ENCODE peak calls at places on chromosomes 16 and 17, in nine cellular contexts. A is ureter; Q is RWPE1; P is cardiac muscle cell; G is heart left ventricle; D is left lung; E is nucleus accumbens; F is NCI-H2081; S is CD8-positive, alpha-beta memory T cell. Y is an unnamed sample.

GRCh38 chr17:12386240-12386639 is 279.4 kb upstream of the MYOCD start:
- DNase-seq in S (no peak), D (no peak), P (no peak), F (no peak), Q (no peak), A (no peak), G (no peak), E (no peak), Y (no peak)

GRCh38 chr17:1931759-1932579 is 93.2 kb downstream of the RTN4RL1 start:
- DNase-seq in Q (peak; percentile 34), E (peak; percentile 8), A (no peak), F (peak; percentile 78), P (peak; percentile 6), G (peak; percentile 35), D (no peak), S (no peak), Y (peak; percentile 83)

GRCh38 chr17:72408122-72408382 is 287.2 kb downstream of the SOX9 start:
- DNase-seq in Q (no peak), S (no peak), E (no peak), G (no peak), F (no peak), A (no peak), P (no peak), D (no peak), Y (no peak)

GRCh38 chr17:7238418-7239090 is 703 bp downstream of the PHF23 start:
- DNase-seq in F (no peak), E (no peak), Q (peak; percentile 60), S (peak; percentile 65), P (peak; percentile 46), A (no peak), G (no peak), D (peak; percentile 73), Y (no peak)

GRCh38 chr16:66515543-66516171 is 34.3 kb downstream of the TK2 start:
- DNase-seq in Q (no peak), P (peak; percentile 84), E (no peak), F (no peak), S (no peak), A (peak; percentile 50), G (no peak), D (peak; percentile 69), Y (no peak)

GRCh38 chr17:22703204-22703603 is 1010.9 kb downstream of the KCNJ18 start:
- DNase-seq in G (no peak), Q (no peak), E (no peak), D (no peak), A (no peak), S (no peak), F (no peak), P (no peak), Y (no peak)

GRCh38 chr17:32878211-32878610 is 1.3 kb upstream of the MYO1D start:
- DNase-seq in D (no peak), E (no peak), A (peak; percentile 44), F (no peak), G (no peak), P (peak; percentile 53), Q (no peak), S (no peak), Y (no peak)

GRCh38 chr17:54882371-54882770 is 18.3 kb upstream of the TOM1L1 start:
- DNase-seq in A (no peak), S (no peak), E (no peak), G (no peak), D (no peak), F (no peak), P (no peak), Q (no peak), Y (no peak)

Y was measured in NCI-H748 treated with DMSO at 0.1 percent for 48 hours.